ENCODE peak calls at places on chromosomes 11 and 22, in six cellular contexts. G, K, C, R, H and E are unnamed samples.

GRCh38 chr22:29146101-29146560 is 59.6 kb upstream of the EMID1 start:
- DNase-seq in K (no peak), C (no peak), G (no peak), H (no peak), R (peak; percentile 25), E (no peak)

GRCh38 chr11:45580399-45580798 is 85.0 kb downstream of the CHST1 start:
- DNase-seq in C (no peak), R (no peak), G (no peak), H (no peak), K (peak; percentile 65), E (no peak)

GRCh38 chr22:44489817-44490216 is 8.2 kb downstream of the RTL6 start:
- DNase-seq in R (no peak), G (no peak), K (no peak), H (peak; percentile 53), C (no peak), E (no peak)

GRCh38 chr11:130414107-130415088 is 14.0 kb downstream of the ADAMTS8 start:
- DNase-seq in G (no peak), R (no peak), C (no peak), K (no peak), H (no peak), E (no peak)

GRCh38 chr11:65972116-65972515 is 10.6 kb downstream of the SART1 start:
- DNase-seq in K (no peak), R (no peak), C (no peak), H (no peak), G (no peak), E (no peak)

GRCh38 chr11:109996060-109996459 is 97.1 kb upstream of the ZC3H12C start:
- DNase-seq in C (no peak), K (no peak), H (no peak), G (no peak), R (no peak), E (no peak)

GRCh38 chr11:101441747-101442146 is 142.1 kb downstream of the TRPC6 start:
- DNase-seq in R (no peak), K (no peak), C (no peak), G (no peak), H (peak; percentile 78), E (no peak)

GRCh38 chr22:17576475-17576874 is 13.2 kb downstream of the SLC25A18 start:
- DNase-seq in G (no peak), C (no peak), R (no peak), H (no peak), K (no peak), E (no peak)

GRCh38 chr11:32333335-32333991 is 101.9 kb downstream of the WT1 start:
- DNase-seq in R (peak; percentile 65), H (peak; percentile 85), K (peak; percentile 72), G (no peak), C (peak; percentile 80), E (peak; percentile 9)

GRCh38 chr11:133819916-133820315 is 25.4 kb downstream of the SPATA19 start:
- DNase-seq in C (no peak), G (no peak), H (no peak), R (no peak), K (no peak), E (no peak)

GRCh38 chr22:44887941-44888366 is 121.9 kb downstream of the PHF21B start:
- DNase-seq in K (no peak), G (no peak), R (no peak), H (no peak), C (no peak), E (no peak)

GRCh38 chr22:45844949-45845613 is 131.9 kb downstream of the WNT7B start:
- DNase-seq in C (no peak), R (no peak), H (no peak), K (peak; percentile 72), G (no peak), E (no peak)

GRCh38 chr11:57233702-57234101 is 3.3 kb downstream of the APLNR start:
- DNase-seq in H (no peak), R (no peak), C (no peak), G (no peak), K (no peak), E (no peak)
- H3K27me3 ChIP-seq in H (no peaks in the 10 kb centered on the region), R (peaks cover 34% of the 10 kb centered on the region), C (no peaks in the 10 kb centered on the region), G (no peaks in the 10 kb centered on the region), K (no peaks in the 10 kb centered on the region), E (peaks cover 59% of the 10 kb centered on the region)

GRCh38 chr22:24516301-24516737 is 21.2 kb downstream of the UPB1 start:
- DNase-seq in R (no peak), K (no peak), C (no peak), G (no peak), H (peak; percentile 34), E (no peak)
- TF ChIP-seq CTCF in R (no peak), K (no peak), C (no peak), G (no peak), H (no peak), E (no peak)

GRCh38 chr11:30015725-30016449 is 943 bp downstream of the KCNA4 start:
- DNase-seq in G (no peak), K (peak; percentile 43), R (peak; percentile 34), H (peak; percentile 9), C (no peak), E (no peak)
- H3K27me3 ChIP-seq in G (peaks cover 2% of the 10 kb centered on the region), K (peaks cover 78% of the 10 kb centered on the region), R (peaks cover 5% of the 10 kb centered on the region), H (peaks cover 6% of the 10 kb centered on the region), C (no peaks in the 10 kb centered on the region), E (peaks cover 47% of the 10 kb centered on the region)

GRCh38 chr11:72348250-72348649 is 86.1 kb downstream of the CLPB start:
- DNase-seq in G (no peak), H (no peak), R (no peak), K (no peak), C (no peak), E (no peak)
- TF ChIP-seq CTCF in G (no peak), H (no peak), R (no peak), K (no peak), C (no peak), E (no peak)

GRCh38 chr11:69874984-69875673 is 55.9 kb upstream of the FGF3 start:
- DNase-seq in R (peak; percentile 31), C (peak; percentile 6), G (no peak), K (peak; percentile 54), H (no peak), E (no peak)
- H3K27me3 ChIP-seq in R (no peaks in the 10 kb centered on the region), C (no peaks in the 10 kb centered on the region), G (no peaks in the 10 kb centered on the region), K (no peaks in the 10 kb centered on the region), H (no peaks in the 10 kb centered on the region), E (no peaks in the 10 kb centered on the region)

DNA sequence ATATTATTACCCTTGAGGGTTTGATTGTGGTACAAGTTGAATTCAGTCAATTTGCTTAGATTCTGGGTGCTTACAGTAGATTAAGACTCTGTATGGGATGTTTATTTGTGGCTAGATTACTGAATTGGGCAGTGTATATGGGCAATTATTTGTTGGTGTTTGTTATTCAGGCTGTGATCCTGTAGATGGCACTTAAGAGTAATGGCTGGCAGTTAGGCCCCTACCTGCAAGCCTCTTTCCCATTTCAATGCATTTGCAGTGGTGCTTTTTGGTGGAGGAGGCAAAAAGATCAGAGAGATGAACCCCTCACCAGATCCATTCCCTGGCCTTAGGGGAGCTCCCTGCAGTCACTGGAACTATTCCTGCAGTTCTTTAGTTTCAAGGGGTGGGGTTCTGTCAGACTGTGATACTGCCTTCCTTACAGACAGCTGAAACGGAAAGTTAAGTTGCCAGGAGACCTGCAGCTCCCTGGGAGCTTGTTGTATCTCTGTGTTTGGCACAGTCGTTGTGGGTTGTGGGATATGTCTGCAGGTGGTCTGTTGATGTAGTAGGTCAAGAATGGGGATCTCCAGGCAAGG is 199.5 kb downstream of the AASDHPPT start:
- DNase-seq in K (peak; percentile 49), R (no peak), H (no peak), C (no peak), G (no peak), E (no peak)
- TF ChIP-seq CTCF in K (peak; percentile 60), R (no peak), H (no peak), C (no peak), G (peak; percentile 13), E (no peak)

GRCh38 chr22:39686776-39687525 is 116.4 kb downstream of the CACNA1I start:
- DNase-seq in H (peak; percentile 29), K (no peak), G (no peak), C (no peak), R (no peak), E (no peak)
- H3K27me3 ChIP-seq in H (no peaks in the 10 kb centered on the region), K (no peaks in the 10 kb centered on the region), G (no peaks in the 10 kb centered on the region), C (no peaks in the 10 kb centered on the region), R (peaks cover 4% of the 10 kb centered on the region), E (peaks cover 11% of the 10 kb centered on the region)

GRCh38 chr11:68843703-68844312 is 2.1 kb upstream of the CPT1A start:
- DNase-seq in H (peak; percentile 98), R (no peak), C (peak; percentile 62), K (peak; percentile 57), G (no peak), E (peak; percentile 79)
- TF ChIP-seq CTCF in H (peak; percentile 59), R (no peak), C (peak; percentile 65), K (peak; percentile 30), G (peak; percentile 80), E (peak; percentile 78)